ENCODE peak calls at places on chromosome 10, in four cellular contexts. R is vagina; K is heart right ventricle; G is CD8-positive, alpha-beta T cell. W is an unnamed sample.

GRCh38 chr10:112214335-112214941 is 30.9 kb upstream of the GPAM start:
- DNase-seq in R (peak; percentile 29), G (no peak), K (no peak), W (no peak)

GRCh38 chr10:35421553-35422178 is 85.4 kb downstream of the CCNY start:
- DNase-seq in G (no peak), R (no peak), K (no peak), W (no peak)

GRCh38 chr10:98308602-98309365 is 40.8 kb upstream of the LOXL4 start:
- DNase-seq in K (no peak), R (no peak), G (no peak), W (no peak)

GRCh38 chr10:33277135-33277536 is 57.3 kb downstream of the NRP1 start:
- DNase-seq in G (no peak), K (peak; percentile 67), R (no peak), W (no peak)

GRCh38 chr10:22246680-22247391 is 29.0 kb upstream of the EBLN1 start:
- DNase-seq in R (no peak), G (peak; percentile 22), K (no peak), W (no peak)

GRCh38 chr10:74875966-74876365 is 49.6 kb downstream of the KAT6B start:
- DNase-seq in R (no peak), K (no peak), G (no peak), W (no peak)

GRCh38 chr10:24957624-24958435 is 5.4 kb upstream of the PRTFDC1 start:
- DNase-seq in K (no peak), G (no peak), R (no peak), W (no peak)

GRCh38 chr10:30625110-30625509 is 4.4 kb downstream of the LYZL2 start:
- DNase-seq in K (no peak), R (no peak), G (no peak), W (no peak)

GRCh38 chr10:86443936-86444335 is 77.3 kb upstream of the GRID1 start:
- DNase-seq in R (no peak), G (no peak), K (no peak), W (no peak)

GRCh38 chr10:84308481-84309304 is 19.7 kb upstream of the CCSER2 start:
- DNase-seq in R (no peak), K (peak; percentile 32), G (no peak), W (no peak)

GRCh38 chr10:127937915-127938440 is 31.1 kb downstream of the PTPRE start:
- DNase-seq in K (no peak), R (no peak), G (no peak), W (no peak)

GRCh38 chr10:11880169-11881027 is 57.2 kb downstream of the PROSER2 start:
- DNase-seq in G (no peak), R (no peak), K (no peak), W (no peak)
- H3K27ac ChIP-seq in G (no peak overlapping the region), R (no peak overlapping the region), K (no peak overlapping the region), W (no peak overlapping the region)

DNA sequence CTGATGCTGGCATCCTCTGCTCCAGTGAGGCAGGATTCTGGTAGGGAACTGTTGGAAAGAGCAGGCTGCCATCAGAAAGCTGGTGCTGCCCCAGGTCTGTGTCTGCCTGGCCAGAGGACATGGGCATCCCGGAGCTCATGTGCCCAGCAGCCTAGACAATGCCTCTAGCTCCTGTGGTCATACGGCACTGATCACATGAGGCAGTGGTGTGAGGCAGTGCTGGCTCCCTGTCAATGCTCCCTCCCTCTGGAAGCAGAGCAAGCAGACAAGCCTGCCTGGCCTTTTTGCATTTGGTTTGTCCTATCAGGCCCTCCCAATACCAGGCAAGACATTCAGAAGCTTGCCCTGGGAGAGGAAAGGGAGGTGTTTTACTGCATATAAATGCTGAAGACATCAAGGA is 19.5 kb upstream of the MMP21 start:
- DNase-seq in G (no peak), R (no peak), K (no peak), W (peak; percentile 40)
- H3K27ac ChIP-seq in G (no peak overlapping the region), R (no peak overlapping the region), K (no peak overlapping the region), W (peak overlapping the region; percentile 54)

GRCh38 chr10:96309631-96310358 is 5.6 kb downstream of the DNTT start:
- DNase-seq in R (no peak), G (no peak), K (no peak), W (no peak)
- H3K27ac ChIP-seq in R (no peak overlapping the region), G (no peak overlapping the region), K (no peak overlapping the region), W (no peak overlapping the region)

DNA sequence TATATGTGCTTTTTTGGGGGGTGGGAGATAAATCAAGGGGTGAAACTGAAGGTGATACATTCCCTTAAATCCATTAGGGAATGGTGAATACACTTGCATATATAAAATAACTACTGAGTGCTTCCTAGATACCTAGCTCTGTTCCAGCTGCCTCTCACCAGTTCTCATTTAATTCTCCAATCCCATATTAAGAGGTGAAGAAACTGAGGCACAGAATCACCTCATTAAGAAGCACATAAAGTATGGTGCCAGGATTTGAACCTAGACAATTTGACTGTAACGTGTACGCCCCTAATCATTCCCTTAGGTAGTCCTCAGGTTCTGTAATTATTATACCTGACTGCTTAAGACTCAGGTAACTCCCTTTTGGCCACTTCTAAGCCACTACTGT is 1.5 kb upstream of the SFR1 start:
- DNase-seq in K (no peak), G (no peak), R (no peak), W (no peak)
- H3K27ac ChIP-seq in K (peak overlapping the region; percentile 99), G (peak overlapping the region; percentile 98), R (peak overlapping the region; percentile 99), W (peak overlapping the region; percentile 100)